ENCODE peak calls at places on chromosomes 7 and 10, in seven cellular contexts. P is IMR-90, L is body of pancreas, K is ovary, C is stomach, A is Peyer's patch, D is uterus. W is an unnamed sample.
A peak's percentile ranks its signal among the peaks of the same experiment; 100 is the strongest.

GRCh38 chr7:33842141-33842540 is 63.2 kb upstream of the BMPER start:
- DNase-seq in P (no peak), A (no peak), D (no peak), K (no peak), L (no peak), C (no peak), W (no peak)

GRCh38 chr10:96334888-96335526 is 23.8 kb downstream of the OPALIN start:
- DNase-seq in D (no peak), C (no peak), K (no peak), A (no peak), L (peak; percentile 28), P (peak; percentile 41), W (peak; percentile 24)

GRCh38 chr10:20185116-20185515 is 368.9 kb downstream of the PLXDC2 start:
- DNase-seq in D (no peak), K (no peak), L (no peak), C (no peak), P (no peak), A (no peak), W (no peak)

GRCh38 chr7:150406311-150406564 is 27.1 kb downstream of the ZNF775 start:
- DNase-seq in D (no peak), C (no peak), L (no peak), A (peak; percentile 35), P (no peak), K (no peak), W (no peak)

GRCh38 chr7:2134740-2135139 is 98.0 kb downstream of the MAD1L1 start:
- DNase-seq in A (no peak), P (no peak), L (no peak), C (no peak), D (no peak), K (no peak), W (no peak)

GRCh38 chr10:62831346-62831745 is 15.2 kb upstream of the EGR2 start:
- DNase-seq in P (peak; percentile 75), C (no peak), A (no peak), K (no peak), L (no peak), D (no peak), W (no peak)

GRCh38 chr7:19919156-19920085 is 146.0 kb upstream of the TMEM196 start:
- DNase-seq in K (no peak), L (no peak), P (no peak), D (no peak), A (no peak), C (no peak), W (no peak)

GRCh38 chr10:86659161-86659691 is 4.9 kb downstream of the OPN4 start:
- DNase-seq in C (no peak), L (no peak), P (no peak), K (no peak), D (no peak), A (no peak), W (no peak)

GRCh38 chr10:114142018-114142417 is 32.0 kb downstream of the CCDC186 start:
- DNase-seq in A (no peak), K (no peak), C (no peak), L (no peak), P (no peak), D (no peak), W (no peak)

GRCh38 chr10:25797888-25798429 is 136.1 kb upstream of the MYO3A start:
- DNase-seq in C (no peak), K (no peak), L (no peak), D (no peak), P (no peak), A (no peak), W (no peak)

GRCh38 chr10:33237736-33238624 is 96.5 kb downstream of the NRP1 start:
- DNase-seq in P (peak; percentile 99), K (no peak), L (no peak), D (no peak), C (no peak), A (no peak), W (peak; percentile 62)

GRCh38 chr10:7541137-7542087 is 125.4 kb downstream of the ITIH5 start:
- DNase-seq in P (peak; percentile 2), L (peak; percentile 77), A (peak; percentile 18), C (no peak), K (peak; percentile 75), D (peak; percentile 79), W (no peak)

GRCh38 chr7:95595825-95596182 is 512 bp downstream of the PDK4 start:
- DNase-seq in L (peak; percentile 59), D (peak; percentile 25), C (no peak), A (no peak), K (peak; percentile 48), P (no peak), W (no peak)

GRCh38 chr7:95594185-95594584 is 2.1 kb downstream of the PDK4 start:
- DNase-seq in A (no peak), L (no peak), D (no peak), C (no peak), K (no peak), P (no peak), W (no peak)

GRCh38 chr7:95599069-95599468 is 2.8 kb upstream of the PDK4 start:
- DNase-seq in C (no peak), A (no peak), P (no peak), K (no peak), L (no peak), D (no peak), W (no peak)

GRCh38 chr7:95598511-95598910 is 2.2 kb upstream of the PDK4 start:
- DNase-seq in C (no peak), P (no peak), L (no peak), D (no peak), K (no peak), A (no peak), W (no peak)

DNA sequence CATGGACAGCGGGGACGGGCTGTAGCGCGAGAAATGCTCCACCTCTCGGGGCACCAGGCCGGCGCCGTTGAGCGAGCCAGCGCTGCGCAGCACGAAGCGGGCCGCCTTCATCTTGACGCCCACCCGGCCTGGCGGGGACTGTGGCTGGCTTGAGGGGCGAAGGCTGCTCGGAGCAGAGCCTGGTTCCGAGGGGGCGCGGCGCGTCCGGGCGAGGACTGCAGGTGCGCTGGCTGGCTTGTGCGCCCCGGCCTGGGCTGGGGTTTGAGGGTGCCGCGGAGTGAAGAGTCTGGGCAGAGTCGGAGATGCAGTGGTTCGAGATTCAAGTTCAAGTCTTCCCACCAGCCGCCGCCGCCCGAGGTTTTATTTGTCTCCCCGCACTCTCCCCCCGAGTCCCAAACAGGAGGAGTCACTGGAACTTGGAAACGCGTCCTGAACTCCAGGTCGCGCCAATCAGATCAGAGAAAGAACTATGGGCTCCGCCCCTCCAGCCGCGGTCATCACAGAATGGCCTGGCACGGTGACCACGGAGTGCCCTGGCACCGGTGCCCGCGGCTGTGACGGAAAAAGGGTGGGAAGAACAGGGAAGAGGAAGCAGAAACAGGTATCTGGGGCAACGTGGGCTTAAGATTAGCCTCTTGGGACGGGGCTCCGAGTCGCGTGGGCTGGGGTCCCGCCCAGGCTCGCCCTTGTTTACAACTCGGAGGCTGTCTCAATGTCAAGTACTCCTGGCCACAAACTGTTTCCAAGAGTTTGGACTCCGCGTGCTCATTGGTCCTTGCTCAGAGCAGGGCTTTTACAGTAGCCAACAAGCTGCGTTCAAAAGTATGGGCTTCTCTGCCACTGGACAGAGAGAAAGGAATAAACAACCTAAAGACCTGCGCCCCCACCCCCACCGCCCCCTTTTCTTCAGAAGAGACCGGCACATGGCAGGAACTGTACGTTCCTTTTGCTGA is at the start of gene PDK4:
- DNase-seq in C (peak; percentile 98), A (peak; percentile 62), L (peak; percentile 99), D (peak; percentile 92), P (peak; percentile 40), K (peak; percentile 87), W (peak; percentile 54)
- TF ChIP-seq POLR2A in C (peak; percentile 86), A (peak; percentile 78), L (peak; percentile 99), D (peak; percentile 89), P (no peak), K (peak; percentile 79), W (no peak)

DNA sequence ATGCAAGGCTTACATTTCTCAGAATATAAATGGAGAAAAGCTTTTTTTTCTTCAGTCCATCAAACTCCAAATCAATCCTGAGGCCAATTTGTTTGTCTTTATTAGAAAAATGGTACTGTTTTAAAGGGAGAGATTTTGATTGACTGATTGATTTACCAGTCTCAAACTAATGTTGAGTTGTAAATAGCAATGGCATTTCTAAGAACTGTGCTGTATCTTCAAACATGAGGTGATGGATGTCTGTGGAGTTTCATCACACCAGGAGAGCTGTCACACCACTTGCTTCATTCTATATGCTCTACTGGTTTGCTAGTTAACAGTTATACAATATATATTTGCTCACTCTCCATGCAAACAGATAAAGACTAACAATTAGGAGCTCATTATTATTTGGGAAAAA is 39.0 kb upstream of the LRRTM3 start:
- DNase-seq in L (no peak), D (no peak), C (no peak), A (no peak), P (no peak), K (no peak), W (no peak)
- TF ChIP-seq POLR2A in L (no peak), D (no peak), C (no peak), A (no peak), P (no peak), K (no peak), W (no peak)

DNA sequence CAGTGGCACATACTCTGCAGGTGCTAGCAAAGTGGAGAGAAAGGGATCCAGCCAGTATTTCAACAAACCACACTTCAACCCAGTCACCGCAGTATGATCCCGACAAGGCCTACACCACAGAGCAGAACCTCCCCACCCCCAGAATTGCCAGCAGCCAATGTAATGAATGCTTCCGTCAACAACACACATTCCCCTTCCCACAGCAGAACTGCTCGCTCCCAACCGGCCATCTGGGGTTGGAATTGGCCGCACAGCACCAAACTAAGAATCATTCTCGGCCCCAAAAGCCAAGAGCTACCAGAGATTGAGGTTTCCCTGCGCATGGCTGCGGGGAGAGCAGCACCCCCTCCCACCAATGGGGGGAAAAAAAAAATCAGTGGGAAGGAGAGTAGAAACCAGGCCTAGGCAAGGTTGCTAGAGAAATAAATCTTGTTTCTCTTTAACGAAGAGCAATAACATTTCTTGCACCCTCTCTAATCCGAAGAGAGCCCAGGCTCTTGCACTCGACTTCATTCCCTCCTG is 1.1 kb downstream of the WASL start:
- DNase-seq in D (peak; percentile 18), A (peak; percentile 32), L (peak; percentile 85), C (peak; percentile 62), K (peak; percentile 30), P (peak; percentile 88), W (peak; percentile 45)
- TF ChIP-seq POLR2A in D (no peak), A (no peak), L (peak; percentile 84), C (no peak), K (no peak), P (no peak), W (no peak)

DNA sequence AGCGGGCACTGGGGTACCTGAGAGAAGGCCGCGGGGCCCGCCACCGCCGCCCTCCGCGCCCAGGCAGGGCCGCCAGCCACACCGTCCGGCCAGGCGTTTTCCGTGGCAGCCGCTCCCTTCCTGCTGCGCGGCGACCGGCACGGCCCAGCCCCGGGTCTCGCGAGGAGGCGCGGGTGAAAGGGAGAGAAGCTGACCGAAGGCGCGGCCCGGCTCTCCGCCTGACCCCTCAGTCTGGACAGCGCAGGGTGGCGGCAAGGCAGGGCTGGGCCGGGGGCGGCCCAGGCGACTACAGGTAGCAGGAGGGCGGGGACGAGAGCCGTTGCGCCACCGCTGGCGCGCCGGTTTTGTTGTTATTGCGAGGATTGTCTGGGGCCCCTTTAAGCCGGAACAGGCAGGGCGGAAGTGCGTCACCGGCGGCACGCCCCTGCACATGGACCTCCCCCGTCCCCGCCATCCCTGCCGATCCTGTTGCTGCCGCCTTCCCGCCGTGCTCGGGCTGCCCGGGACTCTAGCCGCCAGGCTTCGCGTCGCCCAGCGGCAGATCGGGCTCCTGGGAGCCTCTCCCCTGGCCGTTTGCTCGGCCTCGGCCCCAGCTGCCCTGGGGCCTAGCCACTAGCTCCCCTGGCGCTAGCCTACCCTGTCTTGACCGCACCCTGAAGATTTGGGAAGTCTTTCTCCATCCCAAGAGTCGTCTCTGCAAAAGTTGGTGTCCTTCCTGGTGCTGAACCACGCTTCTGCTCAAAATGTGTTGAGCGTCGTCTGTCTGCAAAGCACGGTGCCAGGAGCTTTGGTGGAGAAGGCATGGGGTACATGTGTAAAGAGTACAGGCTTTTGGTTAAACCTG is at the start of gene HERPUD2:
- DNase-seq in P (peak; percentile 86), D (peak; percentile 90), L (peak; percentile 96), C (peak; percentile 97), K (peak; percentile 93), A (peak; percentile 96), W (peak; percentile 95)
- TF ChIP-seq POLR2A in P (peak; percentile 85), D (peak; percentile 93), L (peak; percentile 95), C (peak; percentile 73), K (peak; percentile 81), A (peak; percentile 84), W (peak; percentile 90)